ENCODE peak calls at places on chromosomes 7 and 10, in four cellular contexts. One of them, this sample, is unnamed.
A peak's percentile ranks its signal among the peaks of the same experiment; 100 is the strongest.

GRCh38 chr7:27973625-27974024 is 207.0 kb downstream of the JAZF1 start:
- DNase-seq in HCT116: no peak
- DNase-seq in SK-N-SH: no peak
- DNase-seq in HepG2: no peak
- DNase-seq in this sample: no peak

GRCh38 chr7:115680921-115681320 is 349.6 kb downstream of the TFEC start:
- DNase-seq in HCT116: no peak
- DNase-seq in SK-N-SH: no peak
- DNase-seq in HepG2: no peak
- DNase-seq in this sample: no peak

GRCh38 chr10:9234191-9234590 is 1179.7 kb downstream of the GATA3 start:
- DNase-seq in HCT116: no peak
- DNase-seq in SK-N-SH: no peak
- DNase-seq in HepG2: no peak
- DNase-seq in this sample: no peak

GRCh38 chr10:51524041-51524440 is 175.4 kb downstream of the CSTF2T start:
- DNase-seq in HCT116: no peak
- DNase-seq in SK-N-SH: no peak
- DNase-seq in HepG2: no peak
- DNase-seq in this sample: no peak

GRCh38 chr7:139571190-139571589 is 47.7 kb downstream of the CLEC2L start:
- DNase-seq in HCT116: no peak
- DNase-seq in SK-N-SH: no peak
- DNase-seq in HepG2: no peak
- DNase-seq in this sample: no peak

GRCh38 chr10:112950714-112951348 is 784 bp downstream of the TCF7L2 start:
- DNase-seq in HCT116: no peak
- DNase-seq in SK-N-SH: peak; percentile 60
- DNase-seq in HepG2: no peak
- DNase-seq in this sample: peak; percentile 29

GRCh38 chr10:68105820-68106219 is 3.5 kb upstream of the MYPN start:
- DNase-seq in HCT116: no peak
- DNase-seq in SK-N-SH: no peak
- DNase-seq in HepG2: no peak
- DNase-seq in this sample: no peak

GRCh38 chr7:35253182-35253679 is 669 bp downstream of the TBX20 start:
- DNase-seq in HCT116: no peak
- DNase-seq in SK-N-SH: peak; percentile 84
- DNase-seq in HepG2: no peak
- DNase-seq in this sample: no peak

GRCh38 chr10:112442063-112442462 is 4.7 kb downstream of the ZDHHC6 start:
- DNase-seq in HCT116: no peak
- DNase-seq in SK-N-SH: no peak
- DNase-seq in HepG2: no peak
- DNase-seq in this sample: no peak

GRCh38 chr10:50379652-50380051 is 128.3 kb upstream of the ASAH2 start:
- DNase-seq in HCT116: no peak
- DNase-seq in SK-N-SH: no peak
- DNase-seq in HepG2: no peak
- DNase-seq in this sample: no peak

GRCh38 chr10:29951441-29951931 is 107.9 kb downstream of the JCAD start:
- DNase-seq in HCT116: no peak
- DNase-seq in SK-N-SH: no peak
- DNase-seq in HepG2: no peak
- DNase-seq in this sample: no peak

GRCh38 chr10:63976538-63976937 is 455.3 kb downstream of the REEP3 start:
- DNase-seq in HCT116: peak; percentile 48
- DNase-seq in SK-N-SH: peak; percentile 68
- DNase-seq in HepG2: peak; percentile 29
- DNase-seq in this sample: peak; percentile 53

GRCh38 chr7:129771928-129772479 is 160.5 kb downstream of the NRF1 start:
- DNase-seq in HCT116: no peak
- DNase-seq in SK-N-SH: peak; percentile 41
- DNase-seq in HepG2: no peak
- DNase-seq in this sample: no peak

GRCh38 chr10:50470345-50470744 is 153.4 kb downstream of the SGMS1 start:
- DNase-seq in HCT116: no peak
- DNase-seq in SK-N-SH: no peak
- DNase-seq in HepG2: no peak
- DNase-seq in this sample: no peak

GRCh38 chr7:2564970-2565546 is 6.3 kb downstream of the IQCE start:
- DNase-seq in HCT116: no peak
- DNase-seq in SK-N-SH: no peak
- DNase-seq in HepG2: no peak
- DNase-seq in this sample: no peak

GRCh38 chr7:44759246-44759645 is 10.6 kb downstream of the ZMIZ2 start:
- DNase-seq in HCT116: no peak
- DNase-seq in SK-N-SH: no peak
- DNase-seq in HepG2: no peak
- DNase-seq in this sample: no peak

GRCh38 chr7:104127204-104127603 is 80.6 kb downstream of the ORC5 start:
- DNase-seq in HCT116: no peak
- DNase-seq in SK-N-SH: no peak
- DNase-seq in HepG2: no peak
- DNase-seq in this sample: no peak

GRCh38 chr10:73591578-73591902 is 398 bp upstream of the USP54 start:
- DNase-seq in HCT116: no peak
- DNase-seq in SK-N-SH: no peak
- DNase-seq in HepG2: peak; percentile 45
- DNase-seq in this sample: peak; percentile 29

GRCh38 chr7:141430426-141431142 is 120.6 kb upstream of the AGK start:
- DNase-seq in HCT116: no peak
- DNase-seq in SK-N-SH: no peak
- DNase-seq in HepG2: no peak
- DNase-seq in this sample: no peak

GRCh38 chr7:28749673-28750072 is 208.5 kb downstream of the TRIL start:
- DNase-seq in HCT116: no peak
- DNase-seq in SK-N-SH: no peak
- DNase-seq in HepG2: no peak
- DNase-seq in this sample: no peak

GRCh38 chr10:59508296-59508695 is 145.9 kb upstream of the FAM13C start:
- DNase-seq in HCT116: peak; percentile 6
- DNase-seq in SK-N-SH: no peak
- DNase-seq in HepG2: no peak
- DNase-seq in this sample: no peak

GRCh38 chr7:99385564-99385963 is 11.0 kb downstream of the ARPC1B start:
- DNase-seq in HCT116: no peak
- DNase-seq in SK-N-SH: no peak
- DNase-seq in HepG2: no peak
- DNase-seq in this sample: no peak

GRCh38 chr10:70733051-70733450 is 52.1 kb downstream of the TBATA start:
- DNase-seq in HCT116: no peak
- DNase-seq in SK-N-SH: no peak
- DNase-seq in HepG2: no peak
- DNase-seq in this sample: no peak

GRCh38 chr7:141737118-141737835 is 881 bp upstream of the SSBP1 start:
- DNase-seq in HCT116: no peak
- DNase-seq in SK-N-SH: peak; percentile 24
- DNase-seq in HepG2: peak; percentile 25
- DNase-seq in this sample: peak; percentile 46

GRCh38 chr7:117163101-117163500 is 159.8 kb downstream of the WNT2 start:
- DNase-seq in HCT116: no peak
- DNase-seq in SK-N-SH: no peak
- DNase-seq in HepG2: no peak
- DNase-seq in this sample: no peak

GRCh38 chr7:127730658-127731276 is 78.8 kb downstream of the SND1 start:
- DNase-seq in HCT116: no peak
- DNase-seq in SK-N-SH: no peak
- DNase-seq in HepG2: no peak
- DNase-seq in this sample: no peak

GRCh38 chr10:77070317-77070716 is 567.3 kb downstream of the KCNMA1 start:
- DNase-seq in HCT116: no peak
- DNase-seq in SK-N-SH: no peak
- DNase-seq in HepG2: no peak
- DNase-seq in this sample: no peak

GRCh38 chr10:47348138-47348651 is at the start of gene RBP3:
- DNase-seq in HCT116: no peak
- DNase-seq in SK-N-SH: peak; percentile 81
- DNase-seq in HepG2: no peak
- DNase-seq in this sample: no peak

GRCh38 chr10:24310104-24310503 is 101.2 kb downstream of the KIAA1217 start:
- DNase-seq in HCT116: no peak
- DNase-seq in SK-N-SH: no peak
- DNase-seq in HepG2: no peak
- DNase-seq in this sample: no peak

GRCh38 chr10:33134011-33134751 is 176.2 kb upstream of the ITGB1 start:
- DNase-seq in HCT116: peak; percentile 99
- DNase-seq in SK-N-SH: no peak
- DNase-seq in HepG2: peak; percentile 42
- DNase-seq in this sample: no peak

GRCh38 chr10:11303671-11304170 is 286.0 kb downstream of the CELF2 start:
- DNase-seq in HCT116: no peak
- DNase-seq in SK-N-SH: no peak
- DNase-seq in HepG2: no peak
- DNase-seq in this sample: no peak

DNA sequence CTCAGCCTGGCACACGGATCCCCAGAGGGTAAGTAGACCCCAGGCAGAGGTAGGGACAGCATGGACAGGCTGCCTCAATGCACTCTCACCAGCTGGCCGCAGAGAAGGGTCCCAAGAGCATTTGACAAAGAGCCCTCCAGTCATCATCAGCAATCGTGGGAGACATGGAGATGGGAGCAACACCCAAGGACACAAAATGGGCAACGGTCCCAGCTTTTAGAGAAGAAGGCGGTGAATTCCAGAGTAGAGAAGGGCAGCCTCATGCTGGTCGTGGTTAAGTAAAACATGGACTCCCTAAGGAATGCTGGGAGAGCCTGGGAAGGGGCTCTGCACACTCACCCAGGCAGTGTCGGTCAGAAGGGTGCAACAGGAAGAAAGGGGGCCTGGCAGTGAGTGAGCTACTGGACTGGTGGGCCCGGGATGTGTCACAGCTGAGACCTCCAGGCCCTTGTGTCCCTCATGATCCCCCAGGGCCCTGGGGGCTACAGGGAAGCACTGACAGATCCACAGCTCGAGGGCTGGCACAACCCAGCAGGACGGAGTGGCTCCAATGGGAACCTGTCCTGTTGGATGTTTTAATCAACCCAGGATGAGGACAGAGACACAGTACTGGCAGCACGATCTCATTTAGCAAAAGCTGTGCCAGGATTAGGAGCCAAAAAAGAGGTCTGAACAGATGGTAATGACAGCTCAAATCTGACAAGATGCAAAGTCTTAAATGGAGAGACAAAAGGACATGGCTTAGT is 147.1 kb downstream of the NEURL1 start:
- DNase-seq in HCT116: no peak
- DNase-seq in SK-N-SH: no peak
- DNase-seq in HepG2: no peak
- DNase-seq in this sample: no peak
- TF ChIP-seq ELF1 in HCT116: no peak
- TF ChIP-seq ELF1 in SK-N-SH: no peak
- TF ChIP-seq ELF1 in HepG2: no peak
- TF ChIP-seq ELF1 in this sample: no peak

DNA sequence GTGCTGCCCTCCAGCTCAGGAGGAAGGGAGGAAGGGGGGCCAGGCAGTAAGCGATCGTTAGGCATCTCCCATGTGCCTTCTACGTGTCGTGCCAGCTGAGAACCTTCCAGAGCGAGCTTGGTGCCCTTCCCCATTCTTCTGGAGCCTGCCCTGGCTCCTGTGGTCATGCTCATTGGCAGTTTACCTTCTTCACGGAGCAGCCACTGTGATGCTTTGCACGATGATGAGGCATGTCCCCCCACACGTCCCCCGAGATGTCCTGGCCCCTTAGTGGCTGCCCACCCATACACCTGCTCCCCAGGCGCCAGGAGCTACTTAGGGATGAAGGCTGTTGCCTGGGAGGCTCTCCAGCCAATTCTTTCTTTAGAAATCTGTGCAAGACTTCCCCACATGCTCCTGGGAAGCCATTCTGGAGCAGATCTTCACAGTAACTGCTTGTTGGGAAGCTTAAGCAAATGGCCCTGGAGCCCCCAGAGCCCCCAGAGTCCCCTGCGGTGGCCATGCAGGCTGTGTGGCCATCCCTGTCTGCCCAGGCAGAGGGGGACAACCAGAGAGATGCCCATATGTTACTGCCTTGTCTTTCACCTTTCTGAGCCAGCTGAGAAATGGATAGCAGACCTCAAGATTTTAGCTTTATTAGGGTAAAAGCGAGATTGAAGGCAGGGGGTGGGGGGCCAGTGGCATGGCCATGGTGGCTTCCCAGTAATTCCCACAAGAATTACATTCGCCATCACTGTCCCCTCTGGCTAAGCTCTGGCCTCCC is 199.0 kb downstream of the EBF3 start:
- DNase-seq in HCT116: no peak
- DNase-seq in SK-N-SH: no peak
- DNase-seq in HepG2: no peak
- DNase-seq in this sample: no peak
- TF ChIP-seq ELF1 in HCT116: no peak
- TF ChIP-seq ELF1 in SK-N-SH: no peak
- TF ChIP-seq ELF1 in HepG2: no peak
- TF ChIP-seq ELF1 in this sample: no peak

DNA sequence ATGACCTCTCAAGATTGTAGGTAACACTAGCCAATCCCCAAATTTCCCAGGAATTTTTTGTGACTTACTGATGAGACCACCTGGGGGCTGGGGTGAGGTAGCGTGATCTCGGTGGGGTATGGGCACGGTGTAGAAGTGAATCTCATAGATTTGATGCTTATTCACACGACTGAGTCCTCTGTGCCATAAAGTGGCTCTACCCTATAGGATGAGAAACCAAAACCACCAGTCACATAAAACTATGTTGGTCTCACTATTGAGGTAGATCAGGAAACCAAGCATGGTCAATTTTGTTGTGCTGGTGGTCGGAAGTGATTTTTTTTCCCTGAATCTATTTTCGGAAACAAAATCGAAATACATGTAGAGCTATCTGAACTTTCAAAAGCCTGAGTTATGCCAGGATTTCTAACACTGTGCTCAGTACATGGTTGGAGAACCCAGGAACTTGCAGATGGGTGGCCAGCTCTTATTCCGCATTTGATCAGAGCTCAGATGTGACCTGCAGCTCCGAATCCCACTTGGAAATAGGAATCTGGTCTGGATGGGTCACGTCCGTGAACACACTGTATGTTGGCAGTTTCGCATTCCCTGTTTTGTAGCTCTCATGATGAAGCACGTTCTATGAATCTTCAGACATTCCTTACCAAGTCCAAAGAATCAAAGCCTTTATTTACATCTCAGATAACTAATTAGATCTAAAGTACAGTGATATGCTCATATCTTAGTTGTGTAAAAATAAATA is 261.5 kb downstream of the KLF6 start:
- DNase-seq in HCT116: no peak
- DNase-seq in SK-N-SH: no peak
- DNase-seq in HepG2: no peak
- DNase-seq in this sample: no peak
- TF ChIP-seq ELF1 in HCT116: no peak
- TF ChIP-seq ELF1 in SK-N-SH: no peak
- TF ChIP-seq ELF1 in HepG2: no peak
- TF ChIP-seq ELF1 in this sample: no peak

DNA sequence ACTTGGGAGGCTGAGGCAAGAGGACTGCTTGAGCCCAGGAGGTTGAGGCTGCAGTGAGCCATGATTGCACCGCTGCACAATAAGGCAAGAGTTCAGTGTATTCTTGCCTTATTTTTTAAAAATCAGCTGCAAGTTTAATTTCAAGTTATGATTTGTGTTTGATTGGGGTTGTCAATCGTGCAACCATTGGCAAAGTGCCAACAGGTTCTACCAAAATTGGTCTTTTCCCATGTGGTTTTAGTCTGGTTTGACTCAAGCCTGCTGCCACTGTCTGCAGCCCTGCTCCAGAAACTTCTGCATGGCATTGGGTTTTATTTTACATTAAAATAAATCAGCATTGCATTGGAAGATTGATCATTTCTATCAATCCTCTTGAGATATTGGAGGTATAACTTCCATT is 72.7 kb downstream of the PTPRE start:
- DNase-seq in HCT116: no peak
- DNase-seq in SK-N-SH: no peak
- DNase-seq in HepG2: no peak
- DNase-seq in this sample: no peak
- TF ChIP-seq ELF1 in HCT116: no peak
- TF ChIP-seq ELF1 in SK-N-SH: no peak
- TF ChIP-seq ELF1 in HepG2: no peak
- TF ChIP-seq ELF1 in this sample: no peak

This sample was measured in K562.